ENCODE peak calls at places on chromosome 7, in eight cellular contexts. P is GM23248; Q is GM06990; Z is CD8-positive, alpha-beta memory T cell; N is SK-N-SH; R is CD4-positive, alpha-beta memory T cell; J is NT2/D1; L is fibroblast of lung. V is an unnamed sample. For H3K27me3 and H3K36me3, the result is how much of the 10 kb centered on the place peaks cover.

GRCh38 chr7:121466455-121466854 is 70.3 kb upstream of the FAM3C start:
- DNase-seq in R (no peak), P (no peak), Q (no peak), N (no peak), J (no peak), Z (no peak), L (no peak), V (no peak)

GRCh38 chr7:3995187-3995586 is 686.9 kb upstream of the FOXK1 start:
- DNase-seq in P (no peak), N (peak), Q (no peak), J (peak), L (no peak), Z (no peak), R (no peak), V (no peak)

GRCh38 chr7:19107392-19108147 is 9.9 kb downstream of the TWIST1 start:
- DNase-seq in L (peak), Z (no peak), R (no peak), J (peak), N (peak), Q (no peak), P (peak), V (peak)

GRCh38 chr7:104931181-104931781 is 82.7 kb upstream of the KMT2E start:
- DNase-seq in N (peak), Z (no peak), P (no peak), R (no peak), J (peak), L (no peak), Q (no peak), V (no peak)

GRCh38 chr7:14937580-14937979 is 35.0 kb upstream of the DGKB start:
- DNase-seq in P (no peak), Q (no peak), J (no peak), R (no peak), N (no peak), Z (no peak), L (no peak), V (no peak)

GRCh38 chr7:142587578-142588191 is 161.6 kb upstream of the PRSS1 start:
- DNase-seq in R (no peak), Q (no peak), Z (peak), P (peak), N (peak), L (peak), J (no peak), V (no peak)

GRCh38 chr7:148395990-148396716 is 194.4 kb upstream of the C7orf33 start:
- DNase-seq in J (no peak), R (no peak), N (peak), Q (no peak), Z (no peak), P (no peak), L (no peak), V (no peak)

GRCh38 chr7:105364748-105365147 is 24.0 kb downstream of the SRPK2 start:
- DNase-seq in R (no peak), P (peak), Q (no peak), L (no peak), Z (no peak), J (no peak), N (no peak), V (no peak)

GRCh38 chr7:146296028-146296427 is 179.4 kb downstream of the CNTNAP2 start:
- DNase-seq in Z (no peak), J (no peak), L (no peak), Q (no peak), P (no peak), R (no peak), N (no peak), V (no peak)

GRCh38 chr7:142797799-142798377 is 27.1 kb downstream of the PRSS2 start:
- DNase-seq in Q (no peak), Z (no peak), J (no peak), R (no peak), L (no peak), P (peak), N (peak), V (no peak)

GRCh38 chr7:24052572-24053223 is 231.3 kb upstream of the NPY start:
- DNase-seq in J (no peak), Z (no peak), R (no peak), N (no peak), Q (no peak), P (peak), L (peak), V (no peak)

GRCh38 chr7:19707240-19707639 is 1.6 kb downstream of the POLR1F start:
- DNase-seq in P (peak), J (no peak), Z (no peak), Q (no peak), R (no peak), L (peak), N (no peak), V (no peak)

GRCh38 chr7:96708872-96709271 is 774 bp downstream of the SEM1 start:
- DNase-seq in R (no peak), P (no peak), J (no peak), Q (no peak), L (no peak), N (no peak), Z (no peak), V (no peak)

GRCh38 chr7:55242613-55243012 is 122.5 kb upstream of the LANCL2 start:
- DNase-seq in L (no peak), Q (no peak), P (peak), Z (no peak), J (no peak), N (no peak), R (no peak), V (no peak)

GRCh38 chr7:111835066-111835465 is 272.8 kb upstream of the IMMP2L start:
- DNase-seq in Z (no peak), N (peak), R (no peak), Q (no peak), J (no peak), L (peak), P (peak), V (no peak)

GRCh38 chr7:44277851-44278250 is 47.5 kb downstream of the CAMK2B start:
- DNase-seq in L (peak), J (no peak), Q (no peak), R (no peak), Z (no peak), P (peak), N (peak), V (peak)

GRCh38 chr7:113963356-113963755 is 44.5 kb upstream of the PPP1R3A start:
- DNase-seq in P (no peak), N (no peak), Q (no peak), Z (no peak), R (no peak), L (no peak), J (no peak), V (no peak)

GRCh38 chr7:103851357-103851756 is 138.1 kb downstream of the RELN start:
- DNase-seq in N (no peak), Z (no peak), Q (no peak), J (peak), L (peak), R (no peak), P (peak), V (no peak)

GRCh38 chr7:150897502-150898474 is 45.5 kb downstream of the AOC1 start:
- DNase-seq in P (no peak), N (no peak), L (no peak), Z (no peak), Q (peak), J (no peak), R (no peak), V (no peak)

GRCh38 chr7:150898475-150899011 is 46.2 kb downstream of the AOC1 start:
- DNase-seq in N (peak), J (peak), L (peak), P (peak), R (peak), Q (peak), Z (peak), V (no peak)

GRCh38 chr7:150895809-150896208 is 43.5 kb downstream of the AOC1 start:
- DNase-seq in Z (no peak), R (no peak), J (no peak), N (no peak), Q (no peak), P (no peak), L (no peak), V (no peak)

GRCh38 chr7:150900675-150901074 is 48.4 kb downstream of the AOC1 start:
- DNase-seq in P (no peak), N (peak), J (no peak), L (no peak), R (no peak), Q (no peak), Z (no peak), V (no peak)

GRCh38 chr7:150896562-150897209 is 44.4 kb downstream of the AOC1 start:
- DNase-seq in Z (no peak), R (no peak), N (no peak), P (no peak), J (no peak), Q (no peak), L (no peak), V (no peak)
- H3K27me3 ChIP-seq in Z (under half), R (under half), N (under half), P (under half), J (under half), Q (under half), L (under half), V (under half)

DNA sequence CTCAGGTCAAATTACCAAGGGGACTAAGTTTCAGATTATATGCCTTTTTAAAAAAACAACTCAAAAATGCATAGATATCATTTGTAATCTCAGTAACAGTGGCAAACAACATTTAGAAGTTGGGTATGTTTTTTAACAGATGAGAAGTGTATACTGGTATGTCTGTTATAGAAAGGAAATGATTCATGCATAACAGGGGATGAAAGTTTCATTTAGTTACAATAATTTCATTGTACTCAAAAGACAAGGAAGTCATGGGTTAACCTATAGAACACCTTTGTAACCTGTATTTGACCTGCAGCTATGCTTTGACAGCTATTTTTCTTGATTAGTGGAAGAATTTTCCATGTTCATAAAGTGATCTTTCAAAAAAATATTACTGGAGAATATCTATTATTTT is 35.4 kb upstream of the FAM133B start:
- DNase-seq in R (no peak), J (no peak), Z (no peak), P (peak), L (no peak), Q (no peak), N (no peak), V (no peak)
- H3K36me3 ChIP-seq in R (under half), J (under half), Z (under half), P (under half), L (under half), Q (under half), N (under half), V (under half)

GRCh38 chr7:101179780-101180755 is at the start of gene NAT16:
- DNase-seq in L (no peak), J (no peak), Z (no peak), P (no peak), R (no peak), N (peak), Q (no peak), V (no peak)
- H3K27me3 ChIP-seq in L (half or more), J (under half), Z (under half), P (half or more), R (under half), N (under half), Q (under half), V (under half)

DNA sequence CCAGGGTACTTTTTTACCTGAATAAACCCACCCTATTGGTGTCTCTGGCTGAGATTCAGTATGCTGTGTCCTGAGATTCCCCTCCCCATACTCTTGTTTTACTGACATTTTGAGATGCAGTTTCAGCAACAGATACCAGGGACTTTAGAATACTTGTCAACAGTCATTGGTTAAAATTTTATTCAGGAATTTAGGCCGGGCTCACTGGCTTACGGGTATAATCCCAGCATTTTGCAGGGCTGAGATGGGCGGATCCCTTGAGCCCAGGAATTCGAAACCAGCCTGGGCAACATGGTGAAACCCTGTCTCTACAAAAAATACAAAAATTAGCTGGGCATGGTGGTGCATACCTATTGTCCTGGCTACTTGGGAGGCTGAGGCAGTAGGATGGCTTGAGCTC is 90.0 kb upstream of the GATAD1 start:
- DNase-seq in Z (no peak), P (no peak), Q (no peak), L (no peak), N (no peak), J (no peak), R (no peak), V (no peak)
- H3K36me3 ChIP-seq in Z (under half), P (under half), Q (under half), L (under half), N (under half), J (under half), R (under half), V (under half)